ENCODE peak calls at places on chromosomes 1 and 21, in seven cellular contexts. G, X, P, Z, Y, A and K are unnamed samples.

GRCh38 chr21:41561701-41562100 is 53.7 kb upstream of the TMPRSS2 start:
- DNase-seq in Z (no peak), G (no peak), X (no peak), Y (no peak), P (no peak), A (no peak), K (no peak)

GRCh38 chr1:61606448-61607312 is 118.3 kb downstream of the TM2D1 start:
- DNase-seq in X (peak; percentile 34), A (peak; percentile 92), Z (peak; percentile 28), P (no peak), G (no peak), Y (peak; percentile 88), K (no peak)

GRCh38 chr1:38285807-38286530 is 239.4 kb upstream of the POU3F1 start:
- DNase-seq in Z (no peak), A (no peak), G (no peak), Y (no peak), P (peak; percentile 55), X (no peak), K (no peak)

GRCh38 chr1:7707527-7707926 is 63.6 kb upstream of the VAMP3 start:
- DNase-seq in X (no peak), Y (no peak), A (no peak), P (no peak), G (no peak), Z (no peak), K (no peak)

GRCh38 chr1:112544753-112545152 is 36.0 kb downstream of the WNT2B start:
- DNase-seq in X (no peak), A (peak; percentile 49), G (no peak), Z (no peak), P (no peak), Y (no peak), K (no peak)

GRCh38 chr1:82775402-82776000 is 974.8 kb downstream of the ADGRL2 start:
- DNase-seq in G (no peak), A (peak; percentile 59), X (no peak), Y (no peak), Z (peak; percentile 9), P (peak; percentile 93), K (no peak)

GRCh38 chr1:185786524-185786923 is 52.3 kb downstream of the HMCN1 start:
- DNase-seq in A (no peak), X (no peak), Y (no peak), P (no peak), Z (no peak), G (no peak), K (no peak)

GRCh38 chr1:93471911-93472310 is 24.0 kb downstream of the FNBP1L start:
- DNase-seq in G (peak; percentile 39), Z (no peak), X (no peak), A (peak; percentile 86), P (no peak), Y (no peak), K (no peak)

GRCh38 chr1:179728266-179728665 is 14.8 kb upstream of the FAM163A start:
- DNase-seq in A (no peak), P (no peak), G (no peak), Y (no peak), Z (no peak), X (no peak), K (no peak)

GRCh38 chr1:230936475-230936874 is 42.2 kb downstream of the TTC13 start:
- DNase-seq in G (no peak), P (no peak), Z (no peak), A (no peak), Y (no peak), X (no peak), K (no peak)

GRCh38 chr1:47562799-47563198 is 125.0 kb downstream of the FOXD2 start:
- DNase-seq in Y (no peak), A (no peak), P (no peak), X (no peak), G (no peak), Z (no peak), K (peak; percentile 22)
- H3K4me1 ChIP-seq in Y (no peaks in the 10 kb centered on the region), A (no peaks in the 10 kb centered on the region), P (peaks cover 21% of the 10 kb centered on the region), X (peaks cover 28% of the 10 kb centered on the region), G (no peaks in the 10 kb centered on the region), Z (no peaks in the 10 kb centered on the region), K (no peaks in the 10 kb centered on the region)

DNA sequence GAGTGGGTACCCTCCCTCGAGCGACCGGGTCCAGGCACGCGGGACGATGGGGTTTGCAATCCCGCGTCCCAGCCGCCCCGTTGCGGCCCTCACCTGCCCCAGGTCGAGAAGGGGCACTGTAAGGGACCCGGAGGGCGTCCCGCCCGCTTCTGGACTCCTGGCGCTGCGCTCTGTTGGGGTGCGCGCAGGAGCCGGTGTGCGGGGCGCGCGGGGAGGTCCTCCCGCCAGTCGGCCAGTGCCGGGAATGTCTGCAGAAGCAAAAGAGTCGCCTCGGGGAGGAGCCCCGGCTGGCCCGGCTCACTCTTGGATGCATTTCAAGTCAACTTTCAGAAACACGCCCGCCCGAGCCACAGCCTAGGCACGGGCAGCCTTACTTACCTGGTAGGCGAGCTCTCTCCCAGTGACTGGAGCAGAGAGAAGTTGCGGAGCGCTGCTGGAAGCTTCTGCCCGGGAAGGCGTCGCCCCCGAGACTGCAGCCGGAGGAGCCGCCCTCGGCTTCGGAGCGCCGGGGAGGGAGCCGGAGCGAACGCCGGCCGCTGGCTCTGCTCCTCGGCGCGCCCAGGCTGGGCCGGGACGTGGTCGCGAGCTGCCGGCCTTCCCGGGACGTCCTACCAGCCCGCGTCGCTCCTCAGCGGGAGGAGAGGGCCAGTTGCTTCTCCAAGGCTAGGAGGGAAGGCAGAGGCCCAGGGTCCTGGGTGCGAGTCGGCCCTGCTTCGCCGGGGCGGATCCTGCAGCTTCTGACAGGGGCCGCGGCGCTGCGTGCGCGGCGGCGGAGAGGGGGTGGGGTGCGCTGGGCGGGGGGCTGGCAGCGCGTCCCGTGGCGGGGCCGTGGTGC is at the start of gene LMX1A:
- DNase-seq in P (peak; percentile 67), Y (peak; percentile 84), Z (peak; percentile 26), G (peak; percentile 39), A (no peak), X (no peak), K (no peak)
- H3K4me3 ChIP-seq in P (peak within 1 kb of the TSS; percentile 71), Y (peak within 1 kb of the TSS; percentile 48), Z (peak within 1 kb of the TSS; percentile 10), G (peak within 1 kb of the TSS; percentile 25), A (no peak within 1 kb of the TSS), X (peak within 1 kb of the TSS; percentile 60), K (no peak within 1 kb of the TSS)

DNA sequence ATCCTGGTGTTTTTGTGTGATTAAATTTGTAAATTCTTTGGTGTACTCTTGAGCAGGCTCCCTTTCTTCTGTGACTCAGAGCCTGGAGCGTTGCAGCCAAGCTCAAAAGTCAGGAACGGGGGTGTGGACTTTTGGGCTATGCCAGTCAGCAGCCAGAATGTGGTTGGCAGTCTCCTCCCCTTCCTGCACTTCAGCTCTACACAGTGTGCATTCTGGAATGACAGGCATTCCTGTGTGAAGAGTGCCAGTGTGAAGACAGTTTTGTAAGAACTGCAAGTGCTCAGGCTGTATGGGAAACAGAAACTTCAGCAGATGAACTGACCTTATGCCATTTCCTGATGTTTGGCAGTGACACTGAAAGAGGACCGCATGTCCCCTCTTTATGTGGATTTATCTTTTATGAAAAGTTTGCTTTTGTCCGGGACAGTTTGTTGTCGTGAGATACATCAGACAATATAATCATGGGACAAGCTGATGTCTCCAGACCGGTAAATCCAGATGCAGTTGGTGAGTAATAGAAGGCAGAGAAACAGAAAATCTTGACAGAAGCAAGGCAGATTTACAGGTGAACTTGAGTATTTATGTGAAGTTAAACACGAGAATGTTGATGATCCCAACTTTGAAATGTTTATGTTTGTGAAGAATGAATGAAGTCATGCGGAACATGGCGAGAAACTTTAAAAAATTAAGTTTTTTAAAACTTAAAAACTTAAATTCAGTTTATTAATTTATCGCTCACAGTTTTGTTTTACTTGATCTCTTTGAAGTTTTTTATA is 67.7 kb upstream of the RCC1 start:
- DNase-seq in Z (peak; percentile 73), X (peak; percentile 76), G (peak; percentile 93), A (peak; percentile 95), P (peak; percentile 58), Y (peak; percentile 85), K (peak; percentile 73)
- TF ChIP-seq POLR2AphosphoS5 in Z (peak; percentile 86), X (peak; percentile 88), G (peak; percentile 97), A (peak; percentile 98), P (no peak), Y (peak; percentile 83), K (peak; percentile 94)

DNA sequence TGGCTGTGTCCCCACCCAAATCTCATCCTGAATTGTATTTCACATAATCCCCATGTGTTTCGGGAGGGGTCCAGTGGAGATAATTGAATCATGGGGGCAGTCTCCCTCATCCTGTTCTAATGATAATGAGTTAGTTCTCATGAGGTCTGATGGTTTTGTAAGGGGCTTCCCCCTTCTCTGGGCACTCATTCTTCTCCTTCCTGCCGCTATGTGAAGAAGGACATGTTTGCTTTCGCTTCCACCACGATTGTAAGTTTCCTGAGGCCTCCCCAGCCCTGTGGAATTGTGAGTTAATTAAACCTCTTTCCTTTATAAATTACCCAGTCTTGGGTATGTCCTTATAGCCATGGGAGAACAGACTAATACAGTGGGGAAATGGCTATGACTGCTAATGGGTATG is 72.7 kb upstream of the ZNF648 start:
- DNase-seq in G (no peak), Y (no peak), Z (no peak), A (no peak), P (no peak), X (no peak), K (no peak)
- H3K4me1 ChIP-seq in G (no peaks in the 10 kb centered on the region), Y (no peaks in the 10 kb centered on the region), Z (no peaks in the 10 kb centered on the region), A (no peaks in the 10 kb centered on the region), P (peaks cover 18% of the 10 kb centered on the region), X (peaks cover 8% of the 10 kb centered on the region), K (no peaks in the 10 kb centered on the region)

DNA sequence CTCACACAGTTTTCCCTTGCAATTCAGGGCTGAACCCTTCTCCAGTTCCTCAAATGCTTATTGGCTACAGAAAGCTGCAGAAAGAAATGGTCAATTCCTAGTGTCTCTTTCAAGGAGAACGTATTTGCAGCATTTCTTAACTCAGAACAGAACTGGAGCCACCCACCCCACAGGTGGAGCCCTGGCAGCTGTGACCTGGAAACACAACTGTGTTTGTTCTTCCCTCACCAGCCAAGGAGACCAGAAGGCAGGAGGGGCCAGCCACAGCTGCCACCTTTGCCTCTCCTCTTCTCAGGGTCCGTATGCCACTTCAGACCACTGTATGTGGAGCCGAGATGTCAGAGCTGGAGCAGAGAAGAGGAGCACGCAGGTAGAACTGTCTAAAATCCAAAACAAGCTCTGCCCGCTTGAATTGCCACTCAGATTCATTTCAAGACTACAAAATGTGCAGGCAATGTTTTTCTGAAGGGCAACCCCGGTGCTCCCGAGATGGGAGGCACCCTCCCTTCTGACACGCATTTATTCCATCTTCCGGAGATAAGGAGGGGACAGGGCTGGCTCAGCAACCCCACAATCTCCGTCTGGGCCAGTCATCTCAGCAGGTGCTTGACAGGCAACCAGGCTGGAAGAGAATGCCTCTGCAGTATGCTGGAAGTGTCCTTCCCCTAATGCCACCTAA is 16.7 kb downstream of the CD247 start:
- DNase-seq in X (no peak), G (no peak), A (no peak), Z (no peak), P (no peak), Y (no peak), K (peak; percentile 46)
- H3K4me3 ChIP-seq in X (no peak overlapping the region), G (no peak overlapping the region), A (no peak overlapping the region), Z (no peak overlapping the region), P (no peak overlapping the region), Y (no peak overlapping the region), K (no peak overlapping the region)

GRCh38 chr1:155167166-155168104 is 5.7 kb downstream of the KRTCAP2 start:
- DNase-seq in G (peak; percentile 87), A (peak; percentile 91), P (peak; percentile 97), Z (peak; percentile 94), Y (peak; percentile 93), X (peak; percentile 92), K (peak; percentile 96)
- TF ChIP-seq POLR2AphosphoS5 in G (peak; percentile 73), A (no peak), P (no peak), Z (no peak), Y (no peak), X (no peak), K (peak; percentile 10)